ENCODE peak calls at places on chromosomes 11 and 22, in four cellular contexts. G, Y, C and P are unnamed samples.

GRCh38 chr11:69971741-69972140 is 106.4 kb upstream of the ANO1 start:
- DNase-seq in G (no peak), Y (no peak), C (no peak), P (no peak)

GRCh38 chr22:19524170-19525115 is at the start of gene CLDN5:
- DNase-seq in G (no peak), Y (no peak), C (peak; percentile 68), P (peak; percentile 31)

GRCh38 chr11:72069787-72070251 is 10.5 kb downstream of the NUMA1 start:
- DNase-seq in G (no peak), Y (peak; percentile 32), C (peak; percentile 90), P (no peak)

GRCh38 chr22:30267382-30268302 is 991 bp upstream of the OSM start:
- DNase-seq in G (no peak), Y (peak; percentile 36), C (no peak), P (no peak)

GRCh38 chr11:3208272-3208671 is 10.3 kb downstream of the MRGPRG start:
- DNase-seq in G (no peak), Y (no peak), C (no peak), P (no peak)

GRCh38 chr11:9399466-9399865 is 15.0 kb downstream of the IPO7 start:
- DNase-seq in G (no peak), Y (no peak), C (peak; percentile 35), P (no peak)

GRCh38 chr11:30984442-30984816 is 385.1 kb downstream of the DCDC1 start:
- DNase-seq in G (no peak), Y (no peak), C (peak; percentile 58), P (no peak)

GRCh38 chr11:27910186-27910941 is 197.6 kb downstream of the KIF18A start:
- DNase-seq in G (no peak), Y (no peak), C (no peak), P (no peak)